ENCODE peak calls at places on chromosomes 7 and 10, in ten cellular contexts. I, A, J, N, T, D, C, Y, G and S are unnamed samples.

GRCh38 chr7:7478569-7478968 is 57.1 kb downstream of the COL28A1 start:
- DNase-seq in I (no peak), A (no peak), J (no peak), N (no peak), T (no peak), D (no peak), C (no peak), Y (no peak), G (no peak), S (no peak)

GRCh38 chr7:135748770-135749169 is at the start of gene FAM180A:
- DNase-seq in I (peak; percentile 69), A (no peak), J (peak; percentile 70), N (peak; percentile 85), T (no peak), D (no peak), C (peak; percentile 80), Y (no peak), G (no peak), S (no peak)

GRCh38 chr10:4488924-4489323 is 337.1 kb upstream of the AKR1E2 start:
- DNase-seq in I (no peak), A (no peak), J (no peak), N (no peak), T (no peak), D (no peak), C (no peak), Y (no peak), G (no peak), S (no peak)

GRCh38 chr7:102306916-102307677 is 20.4 kb downstream of the SH2B2 start:
- DNase-seq in I (no peak), A (peak; percentile 36), J (peak; percentile 44), N (no peak), T (peak; percentile 83), D (peak; percentile 51), C (peak; percentile 63), Y (no peak), G (peak; percentile 28), S (peak; percentile 93)

GRCh38 chr10:95363303-95363912 is 72.6 kb upstream of the PDLIM1 start:
- DNase-seq in I (no peak), A (peak; percentile 56), J (peak; percentile 36), N (no peak), T (peak; percentile 71), D (peak; percentile 57), C (peak; percentile 80), Y (peak; percentile 45), G (no peak), S (no peak)

GRCh38 chr10:100403734-100404133 is 56.7 kb downstream of the SCD start:
- DNase-seq in I (no peak), A (no peak), J (no peak), N (no peak), T (no peak), D (no peak), C (no peak), Y (no peak), G (no peak), S (no peak)

GRCh38 chr7:155280446-155281410 is 16.9 kb upstream of the INSIG1 start:
- DNase-seq in I (no peak), A (no peak), J (no peak), N (no peak), T (no peak), D (peak; percentile 33), C (no peak), Y (no peak), G (no peak), S (no peak)

GRCh38 chr10:112795067-112795466 is 155.0 kb upstream of the TCF7L2 start:
- DNase-seq in I (no peak), A (no peak), J (no peak), N (no peak), T (no peak), D (no peak), C (no peak), Y (no peak), G (no peak), S (no peak)

GRCh38 chr7:85172530-85172941 is 14.3 kb downstream of the SEMA3D start:
- DNase-seq in I (no peak), A (peak; percentile 88), J (peak; percentile 91), N (no peak), T (no peak), D (no peak), C (peak; percentile 81), Y (no peak), G (no peak), S (no peak)

GRCh38 chr10:79142064-79142491 is 73.3 kb downstream of the ZMIZ1 start:
- DNase-seq in I (no peak), A (peak; percentile 40), J (peak; percentile 94), N (no peak), T (no peak), D (no peak), C (peak; percentile 46), Y (no peak), G (no peak), S (no peak)

GRCh38 chr10:97713351-97713827 is at the start of gene MARVELD1:
- DNase-seq in I (peak; percentile 88), A (peak; percentile 40), J (peak; percentile 73), N (peak; percentile 84), T (peak; percentile 44), D (peak; percentile 15), C (peak; percentile 78), Y (peak; percentile 13), G (no peak), S (peak; percentile 88)

GRCh38 chr10:62554632-62555199 is 180.5 kb downstream of the ZNF365 start:
- DNase-seq in I (no peak), A (peak; percentile 41), J (peak; percentile 29), N (no peak), T (peak; percentile 31), D (peak; percentile 13), C (peak; percentile 82), Y (peak; percentile 22), G (no peak), S (no peak)

GRCh38 chr10:32055478-32056135 is 618 bp downstream of the KIF5B start:
- DNase-seq in I (peak; percentile 74), A (peak; percentile 36), J (peak; percentile 56), N (peak; percentile 81), T (peak; percentile 71), D (peak; percentile 62), C (peak; percentile 45), Y (peak; percentile 72), G (peak; percentile 48), S (peak; percentile 88)
- TF ChIP-seq CTCF in I (no peak), A (peak; percentile 31), J (no peak), N (no peak), T (no peak), D (no peak), C (peak; percentile 23), Y (no peak), G (no peak), S (peak; percentile 13)

DNA sequence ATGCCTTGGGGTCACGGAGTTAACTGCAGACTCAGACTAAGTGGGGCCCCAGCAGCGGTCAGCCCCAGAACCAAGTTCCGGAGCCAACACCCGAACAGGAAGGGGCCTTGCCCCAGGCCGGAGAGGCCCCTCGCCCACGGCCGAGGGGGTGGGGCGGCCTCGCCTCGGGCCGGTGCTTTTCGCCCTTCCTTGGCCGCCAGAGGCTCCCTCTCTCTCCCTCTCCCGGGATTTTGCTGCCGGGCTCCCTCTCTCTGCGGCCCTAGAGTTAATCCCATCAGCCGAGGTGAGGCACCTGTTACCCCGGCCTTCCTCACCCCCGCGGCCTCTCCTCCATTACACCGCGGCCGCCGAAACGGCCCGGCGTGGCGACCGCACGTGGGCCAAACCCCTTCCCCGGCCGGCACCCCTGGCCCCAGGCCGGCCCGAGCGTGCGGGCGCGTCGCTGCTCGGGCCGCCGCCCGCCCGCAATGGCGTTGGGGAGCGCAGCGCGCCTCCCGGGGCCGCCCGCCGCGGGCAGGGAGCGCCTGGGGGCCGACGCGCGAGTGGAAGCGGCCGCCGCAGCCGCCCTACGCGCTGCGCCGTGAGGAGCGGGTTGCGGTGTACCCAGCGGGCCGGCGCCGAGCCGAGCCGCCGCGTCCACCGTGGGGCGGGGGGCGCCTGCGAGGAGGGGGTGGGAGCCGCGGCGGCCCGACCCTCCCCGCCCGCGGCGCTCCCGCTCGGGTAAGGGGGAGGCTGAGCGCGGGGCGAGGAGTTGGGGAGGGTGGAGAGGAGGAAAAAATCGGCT is at the start of gene PPP1R9A:
- DNase-seq in I (peak; percentile 60), A (no peak), J (peak; percentile 20), N (no peak), T (peak; percentile 24), D (no peak), C (no peak), Y (peak; percentile 68), G (peak; percentile 50), S (no peak)
- TF ChIP-seq CTCF in I (no peak), A (peak; percentile 56), J (no peak), N (no peak), T (no peak), D (no peak), C (peak; percentile 8), Y (no peak), G (peak; percentile 31), S (peak; percentile 48)

GRCh38 chr10:86785968-86786367 is 29.5 kb downstream of the BMPR1A start:
- DNase-seq in I (no peak), A (no peak), J (no peak), N (no peak), T (no peak), D (no peak), C (no peak), Y (no peak), G (no peak), S (no peak)
- TF ChIP-seq CTCF in I (no peak), A (no peak), J (no peak), N (no peak), T (no peak), D (no peak), C (no peak), Y (no peak), G (no peak), S (no peak)

GRCh38 chr10:23449677-23450220 is 10.9 kb downstream of the OTUD1 start:
- DNase-seq in I (no peak), A (no peak), J (no peak), N (no peak), T (no peak), D (no peak), C (no peak), Y (no peak), G (no peak), S (no peak)

GRCh38 chr10:23448802-23449570 is 10.1 kb downstream of the OTUD1 start:
- DNase-seq in I (no peak), A (no peak), J (no peak), N (no peak), T (peak; percentile 60), D (no peak), C (peak; percentile 46), Y (no peak), G (no peak), S (no peak)

GRCh38 chr10:23442936-23443335 is 4.1 kb downstream of the OTUD1 start:
- DNase-seq in I (no peak), A (no peak), J (peak; percentile 68), N (no peak), T (no peak), D (no peak), C (peak; percentile 8), Y (no peak), G (no peak), S (no peak)

GRCh38 chr10:23448323-23448722 is 9.4 kb downstream of the OTUD1 start:
- DNase-seq in I (no peak), A (no peak), J (no peak), N (no peak), T (no peak), D (no peak), C (no peak), Y (no peak), G (no peak), S (no peak)

GRCh38 chr10:23445591-23445990 is 6.7 kb downstream of the OTUD1 start:
- DNase-seq in I (no peak), A (no peak), J (no peak), N (no peak), T (no peak), D (no peak), C (no peak), Y (no peak), G (no peak), S (no peak)
- TF ChIP-seq CTCF in I (no peak), A (no peak), J (no peak), N (no peak), T (no peak), D (no peak), C (no peak), Y (no peak), G (no peak), S (no peak)

GRCh38 chr7:55050286-55050685 is 31.5 kb downstream of the EGFR start:
- DNase-seq in I (no peak), A (no peak), J (no peak), N (no peak), T (no peak), D (no peak), C (peak; percentile 5), Y (no peak), G (no peak), S (no peak)
- TF ChIP-seq CTCF in I (no peak), A (peak; percentile 24), J (no peak), N (no peak), T (peak; percentile 34), D (no peak), C (no peak), Y (no peak), G (no peak), S (no peak)